ENCODE peak calls at places on chromosome 14, in ten cellular contexts. B is cardiac muscle cell, U is mucosa of descending colon, Z is IMR-90, F is left ventricle myocardium inferior, O is ascending aorta, J is body of pancreas, D is mammary epithelial cell, E is ovary, V is stomach. K is an unnamed sample. For H3K9me3, the result is how much of the 10 kb centered on the place peaks cover.

GRCh38 chr14:56659964-56660551 is 80.5 kb downstream of the TMEM260 start:
- DNase-seq in D (peak), F (no peak), Z (peak), J (no peak), V (no peak), O (no peak), B (peak), E (no peak), U (no peak), K (no peak)

GRCh38 chr14:68568907-68569545 is 223.8 kb downstream of the ZFP36L1 start:
- DNase-seq in U (no peak), J (no peak), F (no peak), D (no peak), E (peak), Z (no peak), V (no peak), B (no peak), O (no peak), K (no peak)

GRCh38 chr14:59297070-59297766 is 108.8 kb downstream of the DAAM1 start:
- DNase-seq in O (no peak), B (no peak), Z (no peak), F (no peak), U (no peak), D (no peak), V (no peak), E (no peak), J (no peak), K (no peak)

GRCh38 chr14:20454359-20454644 is 310 bp downstream of the OSGEP start:
- DNase-seq in V (peak), J (peak), O (peak), D (no peak), F (no peak), Z (peak), E (no peak), U (no peak), B (no peak), K (no peak)

GRCh38 chr14:104602315-104602932 is 2.1 kb downstream of the TMEM179 start:
- DNase-seq in V (no peak), E (no peak), Z (no peak), D (no peak), U (no peak), J (no peak), B (no peak), F (no peak), O (no peak), K (no peak)

GRCh38 chr14:75050852-75051555 is at the start of gene MLH3:
- DNase-seq in E (peak), F (peak), Z (peak), D (peak), U (peak), B (peak), O (peak), V (peak), J (peak), K (peak)

GRCh38 chr14:49792618-49793017 is 24.7 kb downstream of the KLHDC2 start:
- DNase-seq in D (no peak), E (no peak), U (no peak), J (no peak), F (no peak), O (no peak), B (no peak), Z (no peak), V (no peak), K (no peak)

GRCh38 chr14:39015360-39015961 is 87.6 kb downstream of the SEC23A start:
- DNase-seq in E (no peak), F (no peak), V (no peak), J (peak), U (no peak), Z (peak), B (peak), D (peak), O (no peak), K (no peak)

GRCh38 chr14:98961191-98961590 is 310.8 kb downstream of the BCL11B start:
- DNase-seq in U (no peak), Z (no peak), O (no peak), V (no peak), J (no peak), B (no peak), D (no peak), E (no peak), F (no peak), K (no peak)

GRCh38 chr14:94044476-94045091 is 18.4 kb downstream of the OTUB2 start:
- DNase-seq in E (peak), B (no peak), V (no peak), J (no peak), Z (no peak), D (no peak), F (no peak), U (peak), O (no peak), K (no peak)

GRCh38 chr14:56490379-56490778 is 89.2 kb upstream of the TMEM260 start:
- DNase-seq in U (no peak), D (peak), F (no peak), B (peak), Z (peak), J (no peak), V (no peak), O (no peak), E (no peak), K (no peak)

GRCh38 chr14:103879570-103880333 is 32.4 kb upstream of the PPP1R13B start:
- DNase-seq in Z (no peak), D (peak), F (peak), J (peak), B (no peak), O (no peak), V (peak), U (peak), E (peak), K (peak)

GRCh38 chr14:97095269-97095668 is 298.1 kb downstream of the VRK1 start:
- DNase-seq in E (no peak), B (no peak), D (no peak), F (no peak), U (no peak), V (no peak), Z (no peak), J (no peak), O (no peak), K (no peak)

GRCh38 chr14:77212933-77213656 is 31.5 kb downstream of the TMEM63C start:
- DNase-seq in O (no peak), F (no peak), Z (no peak), V (peak), U (peak), B (peak), D (peak), J (peak), E (no peak), K (no peak)

GRCh38 chr14:96039633-96040311 is 610 bp downstream of the C14orf132 start:
- DNase-seq in Z (peak), J (no peak), U (peak), V (no peak), B (peak), O (no peak), F (no peak), D (no peak), E (no peak), K (no peak)

GRCh38 chr14:36515896-36516718 is 3.9 kb downstream of the NKX2-1 start:
- DNase-seq in V (no peak), O (no peak), E (no peak), B (no peak), Z (no peak), F (no peak), D (no peak), U (no peak), J (no peak), K (no peak)

GRCh38 chr14:60184597-60185555 is 19.7 kb upstream of the DHRS7 start:
- DNase-seq in B (no peak), Z (no peak), D (no peak), J (no peak), V (no peak), F (no peak), E (no peak), U (no peak), O (no peak), K (no peak)

GRCh38 chr14:75493580-75494130 is 28.6 kb upstream of the BATF start:
- DNase-seq in V (no peak), F (no peak), U (no peak), B (no peak), J (no peak), E (no peak), O (no peak), D (no peak), Z (no peak), K (no peak)

GRCh38 chr14:85536835-85537195 is 6.9 kb downstream of the FLRT2 start:
- DNase-seq in F (no peak), E (no peak), V (no peak), U (no peak), D (no peak), J (no peak), Z (peak), B (no peak), O (no peak), K (no peak)

GRCh38 chr14:44966601-44967336 is 4.8 kb downstream of the TOGARAM1 start:
- DNase-seq in D (no peak), B (no peak), E (no peak), V (no peak), Z (no peak), J (no peak), U (no peak), O (no peak), F (no peak), K (no peak)

GRCh38 chr14:22526744-22527143 is 62.3 kb downstream of the DAD1 start:
- DNase-seq in Z (no peak), E (no peak), B (no peak), V (no peak), D (no peak), J (no peak), O (no peak), U (no peak), F (no peak), K (no peak)

GRCh38 chr14:22526210-22526609 is 62.8 kb downstream of the DAD1 start:
- DNase-seq in J (no peak), V (no peak), E (no peak), U (no peak), F (no peak), Z (no peak), D (no peak), O (no peak), B (no peak), K (no peak)

GRCh38 chr14:22524105-22524783 is 64.8 kb downstream of the DAD1 start:
- DNase-seq in O (no peak), Z (no peak), U (no peak), D (no peak), F (no peak), J (no peak), B (no peak), V (no peak), E (no peak), K (no peak)

GRCh38 chr14:22523283-22523682 is 65.7 kb downstream of the DAD1 start:
- DNase-seq in V (no peak), Z (no peak), O (no peak), J (no peak), E (no peak), U (no peak), B (no peak), D (no peak), F (no peak), K (no peak)

DNA sequence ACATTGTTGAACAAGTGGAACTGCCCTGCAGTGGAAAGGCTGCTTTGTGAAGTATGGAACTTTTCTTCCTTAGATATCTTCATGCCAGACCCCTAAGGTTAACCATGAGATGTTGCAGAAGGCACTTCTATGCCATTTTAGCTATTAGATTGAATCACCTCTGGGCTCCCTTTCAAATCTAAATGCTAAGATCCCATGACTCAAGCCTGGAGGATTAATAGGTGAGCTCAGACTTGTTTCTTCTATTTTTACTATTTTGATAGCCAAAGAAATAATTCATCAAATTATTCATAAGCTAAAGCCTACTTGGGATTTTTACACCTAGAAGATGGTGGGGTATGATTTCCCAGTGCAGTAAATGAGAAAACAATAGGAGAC is 64.3 kb downstream of the DAD1 start:
- DNase-seq in E (no peak), V (no peak), D (peak), Z (peak), B (no peak), F (no peak), U (no peak), J (no peak), O (no peak), K (no peak)
- H3K4me3 ChIP-seq in E (no peak), V (no peak), D (no peak), Z (no peak), B (no peak), F (no peak), U (no peak), J (no peak), O (no peak), K (no peak)

GRCh38 chr14:100306506-100307214 is 416 bp upstream of the SLC25A29 start:
- DNase-seq in V (peak), D (peak), F (peak), J (peak), O (peak), Z (peak), U (peak), B (peak), E (peak), K (peak)
- TF ChIP-seq CTCF in V (no peak), D (no peak), F (no peak), J (no peak), O (no peak), Z (no peak), U (no peak), B (no peak), E (no peak), K (no peak)

GRCh38 chr14:23703027-23703426 is 66.9 kb downstream of the DHRS2 start:
- DNase-seq in B (no peak), D (no peak), J (no peak), E (no peak), O (no peak), V (no peak), F (no peak), Z (no peak), U (no peak), K (no peak)
- H3K9me3 ChIP-seq in B (under half), D (under half), J (under half), E (under half), O (under half), V (under half), F (under half), Z (under half), U (under half), K (under half)

GRCh38 chr14:64986578-64987571 is at the start of gene FNTB:
- DNase-seq in F (peak), O (peak), U (peak), B (peak), D (peak), V (peak), Z (peak), E (peak), J (peak), K (peak)

GRCh38 chr14:64992328-64992885 is 5.7 kb downstream of the FNTB start:
- DNase-seq in Z (no peak), U (no peak), D (no peak), V (no peak), O (no peak), E (peak), J (no peak), F (no peak), B (no peak), K (no peak)

GRCh38 chr14:64990939-64991338 is 4.2 kb downstream of the FNTB start:
- DNase-seq in Z (no peak), E (no peak), V (no peak), J (no peak), U (no peak), F (no peak), B (no peak), O (no peak), D (no peak), K (no peak)

GRCh38 chr14:64993263-64993662 is 6.6 kb downstream of the FNTB start:
- DNase-seq in F (no peak), V (no peak), U (no peak), O (no peak), D (no peak), E (no peak), J (no peak), B (no peak), Z (no peak), K (no peak)

GRCh38 chr14:64990291-64990690 is 3.6 kb downstream of the FNTB start:
- DNase-seq in B (no peak), O (no peak), V (no peak), J (no peak), U (no peak), Z (no peak), F (no peak), E (no peak), D (no peak), K (no peak)
- H3K4me3 ChIP-seq in B (no peak), O (no peak), V (no peak), J (no peak), U (no peak), Z (no peak), F (no peak), E (no peak), D (no peak), K (no peak)

GRCh38 chr14:61568572-61569011 is 126.7 kb upstream of the HIF1A start:
- DNase-seq in F (peak), B (peak), U (peak), J (peak), V (peak), O (no peak), D (no peak), E (peak), Z (no peak), K (peak)
- TF ChIP-seq CTCF in F (peak), B (peak), U (no peak), J (no peak), V (no peak), O (no peak), D (no peak), E (no peak), Z (no peak), K (no peak)

K was measured in heart left ventricle.